ENCODE peak calls at places on chromosomes 4 and X, in seven cellular contexts. Y is NCI-H1417, H is mucosa of gallbladder, F is EL, N is HCEC 1CT, G is RKO, Z is left ventricle myocardium inferior. P is an unnamed sample.

GRCh38 chr4:168731706-168732414 is 235.0 kb downstream of the PALLD start:
- DNase-seq in N (no peak), F (no peak), G (no peak), Z (no peak), H (no peak), Y (no peak), P (no peak)

GRCh38 chr4:118307619-118308018 is 45.2 kb downstream of the PRSS12 start:
- DNase-seq in G (no peak), N (no peak), Y (no peak), H (no peak), F (no peak), Z (no peak), P (no peak)

GRCh38 chr4:138804705-138805104 is 210.9 kb upstream of the NOCT start:
- DNase-seq in Z (no peak), H (no peak), G (no peak), Y (no peak), N (no peak), F (no peak), P (no peak)

GRCh38 chrX:30875957-30876356 is 13.1 kb downstream of the TAB3 start:
- DNase-seq in H (no peak), F (peak), N (peak), Y (no peak), G (peak), Z (no peak), P (no peak)

GRCh38 chr4:40124690-40125089 is 68.0 kb downstream of the N4BP2 start:
- DNase-seq in Y (no peak), G (no peak), Z (no peak), F (no peak), H (no peak), N (no peak), P (no peak)

GRCh38 chr4:36758779-36759178 is 477.4 kb downstream of the DTHD1 start:
- DNase-seq in N (no peak), Y (no peak), G (no peak), F (no peak), H (no peak), Z (no peak), P (no peak)

GRCh38 chr4:7371122-7371941 is 63.4 kb downstream of the PSAPL1 start:
- DNase-seq in N (no peak), H (no peak), F (peak), Z (no peak), G (no peak), Y (no peak), P (no peak)

GRCh38 chr4:147580396-147580795 is 36.8 kb upstream of the TMEM184C start:
- DNase-seq in G (no peak), F (peak), N (peak), Z (no peak), Y (no peak), H (no peak), P (no peak)

GRCh38 chr4:21900211-21900610 is 48.4 kb downstream of the KCNIP4 start:
- DNase-seq in F (no peak), Y (no peak), Z (no peak), N (no peak), H (no peak), G (peak), P (no peak)

GRCh38 chrX:127459784-127460183 is 592.4 kb downstream of the ACTRT1 start:
- DNase-seq in G (no peak), N (no peak), H (no peak), Y (no peak), F (no peak), Z (no peak), P (no peak)

GRCh38 chr4:66837496-66837895 is 707.8 kb downstream of the CENPC start:
- DNase-seq in Z (no peak), F (no peak), Y (no peak), G (no peak), N (no peak), H (no peak), P (no peak)

GRCh38 chrX:41695464-41695863 is 6.7 kb downstream of the GPR34 start:
- DNase-seq in N (no peak), H (no peak), F (no peak), Z (no peak), G (no peak), Y (no peak), P (no peak)